ENCODE peak calls at places on chromosomes 12 and 14, in seven cellular contexts. One of them, this sample, is unnamed.

GRCh38 chr12:48690990-48691389 is 9.0 kb upstream of the KANSL2 start:
- DNase-seq in fibroblast of lung: peak; percentile 35
- DNase-seq in upper lobe of right lung: no peak
- DNase-seq in adrenal gland: no peak
- DNase-seq in esophagus squamous epithelium: no peak
- DNase-seq in hepatocyte: no peak
- DNase-seq in neural progenitor cell: no peak
- DNase-seq in this sample: no peak

GRCh38 chr12:132397934-132398385 is 68.6 kb upstream of the GALNT9 start:
- DNase-seq in fibroblast of lung: no peak
- DNase-seq in upper lobe of right lung: peak; percentile 41
- DNase-seq in adrenal gland: no peak
- DNase-seq in esophagus squamous epithelium: no peak
- DNase-seq in hepatocyte: no peak
- DNase-seq in neural progenitor cell: no peak
- DNase-seq in this sample: no peak

GRCh38 chr12:11133162-11133561 is 1.3 kb downstream of the TAS2R30 start:
- DNase-seq in fibroblast of lung: no peak
- DNase-seq in upper lobe of right lung: no peak
- DNase-seq in adrenal gland: no peak
- DNase-seq in esophagus squamous epithelium: no peak
- DNase-seq in hepatocyte: no peak
- DNase-seq in neural progenitor cell: no peak
- DNase-seq in this sample: no peak

GRCh38 chr14:57823015-57823660 is 42.8 kb downstream of the SLC35F4 start:
- DNase-seq in fibroblast of lung: no peak
- DNase-seq in upper lobe of right lung: no peak
- DNase-seq in adrenal gland: no peak
- DNase-seq in esophagus squamous epithelium: no peak
- DNase-seq in hepatocyte: no peak
- DNase-seq in neural progenitor cell: no peak
- DNase-seq in this sample: no peak

GRCh38 chr14:95452890-95453712 is 63.3 kb downstream of the SYNE3 start:
- DNase-seq in fibroblast of lung: no peak
- DNase-seq in upper lobe of right lung: no peak
- DNase-seq in adrenal gland: no peak
- DNase-seq in esophagus squamous epithelium: no peak
- DNase-seq in hepatocyte: no peak
- DNase-seq in neural progenitor cell: peak; percentile 24
- DNase-seq in this sample: no peak

GRCh38 chr12:127726928-127727327 is 540.0 kb upstream of the TMEM132C start:
- DNase-seq in fibroblast of lung: no peak
- DNase-seq in upper lobe of right lung: no peak
- DNase-seq in adrenal gland: no peak
- DNase-seq in esophagus squamous epithelium: no peak
- DNase-seq in hepatocyte: no peak
- DNase-seq in neural progenitor cell: no peak
- DNase-seq in this sample: no peak

GRCh38 chr14:30180219-30180618 is 252.6 kb upstream of the PRKD1 start:
- DNase-seq in fibroblast of lung: peak; percentile 57
- DNase-seq in upper lobe of right lung: no peak
- DNase-seq in adrenal gland: no peak
- DNase-seq in esophagus squamous epithelium: no peak
- DNase-seq in hepatocyte: no peak
- DNase-seq in neural progenitor cell: no peak
- DNase-seq in this sample: no peak

GRCh38 chr12:96155781-96156180 is 38.4 kb upstream of the ELK3 start:
- DNase-seq in fibroblast of lung: no peak
- DNase-seq in upper lobe of right lung: no peak
- DNase-seq in adrenal gland: no peak
- DNase-seq in esophagus squamous epithelium: no peak
- DNase-seq in hepatocyte: no peak
- DNase-seq in neural progenitor cell: no peak
- DNase-seq in this sample: no peak

GRCh38 chr12:120654656-120655055 is 14.2 kb downstream of the CABP1 start:
- DNase-seq in fibroblast of lung: no peak
- DNase-seq in upper lobe of right lung: no peak
- DNase-seq in adrenal gland: no peak
- DNase-seq in esophagus squamous epithelium: no peak
- DNase-seq in hepatocyte: no peak
- DNase-seq in neural progenitor cell: no peak
- DNase-seq in this sample: no peak

GRCh38 chr12:108594-108993 is 42.0 kb downstream of the IQSEC3 start:
- DNase-seq in fibroblast of lung: no peak
- DNase-seq in upper lobe of right lung: peak; percentile 68
- DNase-seq in adrenal gland: peak; percentile 42
- DNase-seq in esophagus squamous epithelium: no peak
- DNase-seq in hepatocyte: no peak
- DNase-seq in neural progenitor cell: no peak
- DNase-seq in this sample: peak; percentile 37

GRCh38 chr12:6818246-6819006 is 3.2 kb upstream of the GPR162 start:
- DNase-seq in fibroblast of lung: no peak
- DNase-seq in upper lobe of right lung: no peak
- DNase-seq in adrenal gland: no peak
- DNase-seq in esophagus squamous epithelium: no peak
- DNase-seq in hepatocyte: peak; percentile 20
- DNase-seq in neural progenitor cell: peak; percentile 52
- DNase-seq in this sample: no peak

GRCh38 chr14:100225169-100225568 is 13.8 kb upstream of the YY1 start:
- DNase-seq in fibroblast of lung: no peak
- DNase-seq in upper lobe of right lung: no peak
- DNase-seq in adrenal gland: no peak
- DNase-seq in esophagus squamous epithelium: no peak
- DNase-seq in hepatocyte: no peak
- DNase-seq in neural progenitor cell: no peak
- DNase-seq in this sample: no peak

GRCh38 chr14:100223332-100224171 is 15.4 kb upstream of the YY1 start:
- DNase-seq in fibroblast of lung: no peak
- DNase-seq in upper lobe of right lung: no peak
- DNase-seq in adrenal gland: no peak
- DNase-seq in esophagus squamous epithelium: no peak
- DNase-seq in hepatocyte: peak; percentile 34
- DNase-seq in neural progenitor cell: peak; percentile 70
- DNase-seq in this sample: no peak

GRCh38 chr14:100224229-100224628 is 14.7 kb upstream of the YY1 start:
- DNase-seq in fibroblast of lung: no peak
- DNase-seq in upper lobe of right lung: no peak
- DNase-seq in adrenal gland: no peak
- DNase-seq in esophagus squamous epithelium: no peak
- DNase-seq in hepatocyte: no peak
- DNase-seq in neural progenitor cell: no peak
- DNase-seq in this sample: no peak

GRCh38 chr14:100221419-100222218 is 17.3 kb upstream of the YY1 start:
- DNase-seq in fibroblast of lung: peak; percentile 67
- DNase-seq in upper lobe of right lung: peak; percentile 79
- DNase-seq in adrenal gland: peak; percentile 46
- DNase-seq in esophagus squamous epithelium: no peak
- DNase-seq in hepatocyte: peak; percentile 80
- DNase-seq in neural progenitor cell: peak; percentile 91
- DNase-seq in this sample: peak; percentile 30

DNA sequence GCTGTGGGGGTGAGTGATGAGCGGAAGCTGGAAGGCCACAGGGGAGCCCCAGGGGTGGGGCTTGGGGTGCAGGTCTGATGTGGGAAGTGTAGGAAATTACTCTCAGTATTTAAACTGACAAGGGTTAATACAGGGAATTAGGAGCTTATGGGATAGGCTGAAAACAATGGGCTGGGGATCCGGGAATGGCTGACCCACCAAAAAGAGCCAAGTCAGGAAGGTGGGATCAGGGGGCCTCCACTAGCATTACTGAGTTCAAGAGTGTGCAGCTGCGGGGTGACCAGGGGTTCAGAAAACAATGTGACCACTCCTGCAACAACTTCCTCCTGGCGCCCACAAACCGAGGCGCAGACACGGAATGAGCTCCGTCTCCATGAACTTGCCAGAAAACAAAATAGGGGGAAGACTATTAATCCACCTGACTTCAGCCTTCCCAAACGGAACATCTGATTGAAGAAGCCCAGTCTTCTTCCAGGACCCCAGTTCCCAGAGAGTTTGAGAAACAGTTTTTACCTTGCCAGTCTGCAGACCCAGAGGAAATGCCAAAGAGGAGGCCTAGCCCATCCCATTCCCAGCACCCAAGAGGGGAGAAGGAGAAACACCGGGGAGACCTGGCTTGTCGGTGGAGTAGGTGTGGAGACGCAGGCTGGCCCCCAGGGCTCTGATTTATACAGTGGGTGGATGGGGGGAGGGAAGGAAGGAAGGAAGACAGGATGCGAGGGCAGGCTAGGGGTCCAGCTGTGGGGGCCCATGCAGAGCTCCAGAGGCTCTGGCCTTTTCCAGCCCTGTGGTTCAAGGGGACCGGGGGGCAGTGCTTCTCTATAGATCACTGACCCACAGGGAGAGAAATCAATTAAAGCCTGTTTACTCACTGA is 16.5 kb upstream of the YY1 start:
- DNase-seq in fibroblast of lung: no peak
- DNase-seq in upper lobe of right lung: no peak
- DNase-seq in adrenal gland: no peak
- DNase-seq in esophagus squamous epithelium: no peak
- DNase-seq in hepatocyte: no peak
- DNase-seq in neural progenitor cell: peak; percentile 64
- DNase-seq in this sample: no peak
- H3K4me3 ChIP-seq in fibroblast of lung: peak overlapping the region; percentile 70
- H3K4me3 ChIP-seq in upper lobe of right lung: peak overlapping the region; percentile 58
- H3K4me3 ChIP-seq in adrenal gland: no peak overlapping the region
- H3K4me3 ChIP-seq in esophagus squamous epithelium: peak overlapping the region; percentile 26
- H3K4me3 ChIP-seq in hepatocyte: no peak overlapping the region
- H3K4me3 ChIP-seq in neural progenitor cell: peak overlapping the region; percentile 46
- H3K4me3 ChIP-seq in this sample: no peak overlapping the region

GRCh38 chr14:106134901-106135300 is 608.5 kb downstream of the TMEM121 start:
- DNase-seq in fibroblast of lung: no peak
- DNase-seq in upper lobe of right lung: no peak
- DNase-seq in adrenal gland: no peak
- DNase-seq in esophagus squamous epithelium: no peak
- DNase-seq in hepatocyte: no peak
- DNase-seq in neural progenitor cell: no peak
- DNase-seq in this sample: no peak

DNA sequence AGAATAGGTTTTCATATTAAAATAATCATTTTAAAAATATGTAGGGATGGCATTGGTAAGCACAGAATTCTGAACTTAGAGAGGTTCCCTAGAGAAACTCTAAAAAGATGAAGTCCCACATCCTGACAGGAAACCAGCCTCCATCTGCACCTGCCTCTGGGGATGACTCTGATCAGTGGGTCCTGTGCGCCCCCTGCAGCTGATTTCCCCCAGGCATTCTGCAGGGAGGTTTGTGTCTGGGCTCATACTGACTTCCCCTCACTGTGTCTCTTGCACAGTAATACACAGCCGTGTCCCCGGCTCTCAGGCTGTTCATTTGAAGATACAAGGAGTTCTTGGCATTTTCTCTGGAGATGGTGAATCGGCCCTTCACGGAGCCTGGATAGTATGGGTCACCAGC is 602.9 kb downstream of the TMEM121 start:
- DNase-seq in fibroblast of lung: no peak
- DNase-seq in upper lobe of right lung: no peak
- DNase-seq in adrenal gland: no peak
- DNase-seq in esophagus squamous epithelium: no peak
- DNase-seq in hepatocyte: no peak
- DNase-seq in neural progenitor cell: no peak
- DNase-seq in this sample: no peak
- H3K9me3 ChIP-seq in fibroblast of lung: no peaks in the 10 kb centered on the region
- H3K9me3 ChIP-seq in upper lobe of right lung: no peaks in the 10 kb centered on the region
- H3K9me3 ChIP-seq in adrenal gland: no peaks in the 10 kb centered on the region
- H3K9me3 ChIP-seq in esophagus squamous epithelium: no peaks in the 10 kb centered on the region
- H3K9me3 ChIP-seq in hepatocyte: no peaks in the 10 kb centered on the region
- H3K9me3 ChIP-seq in neural progenitor cell: no peaks in the 10 kb centered on the region
- H3K9me3 ChIP-seq in this sample: no peaks in the 10 kb centered on the region

GRCh38 chr14:100623961-100624360 is 36.7 kb upstream of the BEGAIN start:
- DNase-seq in fibroblast of lung: no peak
- DNase-seq in upper lobe of right lung: peak; percentile 34
- DNase-seq in adrenal gland: no peak
- DNase-seq in esophagus squamous epithelium: no peak
- DNase-seq in hepatocyte: no peak
- DNase-seq in neural progenitor cell: no peak
- DNase-seq in this sample: no peak

GRCh38 chr14:100621806-100622205 is 34.6 kb upstream of the BEGAIN start:
- DNase-seq in fibroblast of lung: no peak
- DNase-seq in upper lobe of right lung: peak; percentile 61
- DNase-seq in adrenal gland: no peak
- DNase-seq in esophagus squamous epithelium: no peak
- DNase-seq in hepatocyte: no peak
- DNase-seq in neural progenitor cell: no peak
- DNase-seq in this sample: peak; percentile 23

GRCh38 chr14:100622708-100623485 is 35.7 kb upstream of the BEGAIN start:
- DNase-seq in fibroblast of lung: no peak
- DNase-seq in upper lobe of right lung: peak; percentile 48
- DNase-seq in adrenal gland: no peak
- DNase-seq in esophagus squamous epithelium: no peak
- DNase-seq in hepatocyte: no peak
- DNase-seq in neural progenitor cell: no peak
- DNase-seq in this sample: no peak

GRCh38 chr14:100622234-100622633 is 35.0 kb upstream of the BEGAIN start:
- DNase-seq in fibroblast of lung: no peak
- DNase-seq in upper lobe of right lung: peak; percentile 64
- DNase-seq in adrenal gland: peak; percentile 40
- DNase-seq in esophagus squamous epithelium: no peak
- DNase-seq in hepatocyte: no peak
- DNase-seq in neural progenitor cell: no peak
- DNase-seq in this sample: peak; percentile 15

GRCh38 chr14:100623557-100623956 is 36.3 kb upstream of the BEGAIN start:
- DNase-seq in fibroblast of lung: no peak
- DNase-seq in upper lobe of right lung: no peak
- DNase-seq in adrenal gland: no peak
- DNase-seq in esophagus squamous epithelium: no peak
- DNase-seq in hepatocyte: no peak
- DNase-seq in neural progenitor cell: no peak
- DNase-seq in this sample: no peak
- H3K27me3 ChIP-seq in fibroblast of lung: no peaks in the 10 kb centered on the region
- H3K27me3 ChIP-seq in upper lobe of right lung: peaks cover 18% of the 10 kb centered on the region
- H3K27me3 ChIP-seq in adrenal gland: peaks cover 6% of the 10 kb centered on the region
- H3K27me3 ChIP-seq in esophagus squamous epithelium: peaks cover 85% of the 10 kb centered on the region
- H3K27me3 ChIP-seq in hepatocyte: no peaks in the 10 kb centered on the region
- H3K27me3 ChIP-seq in neural progenitor cell: no peaks in the 10 kb centered on the region
- H3K27me3 ChIP-seq in this sample: no peaks in the 10 kb centered on the region

GRCh38 chr14:74979029-74979428 is 23.6 kb upstream of the PGF start:
- DNase-seq in fibroblast of lung: no peak
- DNase-seq in upper lobe of right lung: no peak
- DNase-seq in adrenal gland: no peak
- DNase-seq in esophagus squamous epithelium: no peak
- DNase-seq in hepatocyte: no peak
- DNase-seq in neural progenitor cell: no peak
- DNase-seq in this sample: no peak
- H3K4me3 ChIP-seq in fibroblast of lung: no peak overlapping the region
- H3K4me3 ChIP-seq in upper lobe of right lung: no peak overlapping the region
- H3K4me3 ChIP-seq in adrenal gland: no peak overlapping the region
- H3K4me3 ChIP-seq in esophagus squamous epithelium: no peak overlapping the region
- H3K4me3 ChIP-seq in hepatocyte: no peak overlapping the region
- H3K4me3 ChIP-seq in neural progenitor cell: no peak overlapping the region
- H3K4me3 ChIP-seq in this sample: no peak overlapping the region

DNA sequence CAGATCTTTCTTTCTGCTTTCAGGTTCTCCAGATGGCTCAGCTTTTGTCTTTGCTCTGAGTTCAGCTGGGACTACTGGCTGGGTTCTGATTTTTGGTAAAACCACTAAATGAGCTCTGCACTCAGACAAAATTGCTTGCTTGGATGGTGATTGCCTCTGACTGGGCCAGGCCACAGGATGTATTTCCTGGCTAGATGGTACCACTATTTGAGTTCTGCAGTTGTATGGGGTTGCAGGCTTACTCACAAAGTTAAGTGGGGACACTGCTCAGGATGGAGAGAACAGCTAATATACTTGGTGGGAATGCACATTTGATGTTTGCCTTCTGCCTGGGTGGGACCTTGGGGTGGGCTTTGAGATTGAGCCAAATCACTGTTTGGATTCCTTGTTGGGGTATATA is 14.0 kb upstream of the OR4Q3 start:
- DNase-seq in fibroblast of lung: no peak
- DNase-seq in upper lobe of right lung: no peak
- DNase-seq in adrenal gland: no peak
- DNase-seq in esophagus squamous epithelium: no peak
- DNase-seq in hepatocyte: no peak
- DNase-seq in neural progenitor cell: no peak
- DNase-seq in this sample: no peak
- H3K9me3 ChIP-seq in fibroblast of lung: no peaks in the 10 kb centered on the region
- H3K9me3 ChIP-seq in upper lobe of right lung: peaks cover 7% of the 10 kb centered on the region
- H3K9me3 ChIP-seq in adrenal gland: no peaks in the 10 kb centered on the region
- H3K9me3 ChIP-seq in esophagus squamous epithelium: no peaks in the 10 kb centered on the region
- H3K9me3 ChIP-seq in hepatocyte: peaks cover 20% of the 10 kb centered on the region
- H3K9me3 ChIP-seq in neural progenitor cell: peaks cover 78% of the 10 kb centered on the region
- H3K9me3 ChIP-seq in this sample: peaks cover 5% of the 10 kb centered on the region

This sample was measured in MG63.